ENCODE peak calls at places on chromosomes 11 and 22, in seven cellular contexts. T is H1, A is ovary, N is A549, V is tibial nerve, S is K562, J is sigmoid colon. H is an unnamed sample.

GRCh38 chr11:117424781-117425180 is 97.1 kb downstream of the CEP164 start:
- DNase-seq in A (no peak), T (no peak), N (no peak), V (no peak), S (no peak), J (peak; percentile 33), H (no peak)

GRCh38 chr11:123483465-123483864 is 53.4 kb downstream of the GRAMD1B start:
- DNase-seq in N (no peak), J (no peak), S (no peak), A (no peak), V (no peak), T (no peak), H (no peak)

GRCh38 chr11:125593113-125593761 is 585 bp downstream of the STT3A start:
- DNase-seq in N (peak; percentile 29), S (peak; percentile 41), J (no peak), V (no peak), A (no peak), T (no peak), H (no peak)

GRCh38 chr22:49926916-49927315 is 8.5 kb downstream of the CRELD2 start:
- DNase-seq in N (no peak), J (no peak), T (no peak), S (no peak), V (no peak), A (no peak), H (no peak)

GRCh38 chr11:14336507-14337503 is 22.2 kb downstream of the RRAS2 start:
- DNase-seq in T (no peak), N (peak; percentile 66), V (no peak), S (peak; percentile 29), A (no peak), J (no peak), H (no peak)

GRCh38 chr11:133383689-133384088 is 148.6 kb downstream of the OPCML start:
- DNase-seq in A (no peak), J (no peak), T (no peak), V (no peak), N (no peak), S (no peak), H (no peak)

GRCh38 chr11:72577271-72577681 is 96.9 kb downstream of the PDE2A start:
- DNase-seq in T (no peak), J (peak; percentile 50), A (no peak), N (no peak), S (no peak), V (no peak), H (no peak)

GRCh38 chr11:114889464-114890065 is 211.2 kb downstream of the NXPE2 start:
- DNase-seq in J (no peak), S (no peak), N (no peak), V (no peak), T (no peak), A (no peak), H (no peak)

GRCh38 chr11:64874308-64874707 is 4.1 kb downstream of the EHD1 start:
- DNase-seq in A (no peak), V (no peak), T (no peak), S (no peak), J (no peak), N (no peak), H (no peak)

GRCh38 chr22:20562607-20563463 is 55.4 kb downstream of the MED15 start:
- DNase-seq in N (no peak), A (no peak), J (peak; percentile 38), T (no peak), V (no peak), S (no peak), H (no peak)

GRCh38 chr11:65492637-65493366 is 6.0 kb upstream of the MALAT1 start:
- DNase-seq in T (no peak), J (peak; percentile 97), V (peak; percentile 96), S (peak; percentile 68), A (peak; percentile 89), N (no peak), H (peak; percentile 85)

GRCh38 chr22:40679964-40680818 is 907 bp downstream of the MCHR1 start:
- DNase-seq in V (no peak), S (no peak), A (no peak), T (no peak), N (no peak), J (no peak), H (no peak)

GRCh38 chr11:67503119-67504022 is 1.8 kb downstream of the PITPNM1 start:
- DNase-seq in T (no peak), V (no peak), N (no peak), J (no peak), A (no peak), S (no peak), H (no peak)

GRCh38 chr11:96500440-96500839 is 110.6 kb downstream of the JRKL start:
- DNase-seq in S (no peak), V (no peak), T (no peak), J (no peak), A (no peak), N (no peak), H (no peak)

GRCh38 chr22:46070215-46070721 is 80.1 kb upstream of the PPARA start:
- DNase-seq in A (peak; percentile 85), T (no peak), S (no peak), J (peak; percentile 91), N (no peak), V (peak; percentile 71), H (peak; percentile 75)

GRCh38 chr22:33677536-33677935 is 242.7 kb downstream of the LARGE1 start:
- DNase-seq in S (no peak), T (no peak), V (no peak), A (no peak), N (no peak), J (no peak), H (no peak)

GRCh38 chr11:23973244-23973643 is 523.6 kb upstream of the LUZP2 start:
- DNase-seq in T (no peak), N (no peak), A (no peak), J (no peak), S (no peak), V (no peak), H (no peak)

GRCh38 chr11:132576706-132577105 is 955.6 kb downstream of the OPCML start:
- DNase-seq in T (peak; percentile 10), A (no peak), V (no peak), N (no peak), S (no peak), J (no peak), H (peak; percentile 29)

GRCh38 chr22:46992121-46992731 is 229.8 kb downstream of the TBC1D22A start:
- DNase-seq in T (no peak), N (no peak), A (no peak), S (no peak), V (no peak), J (no peak), H (no peak)

GRCh38 chr11:113874096-113874919 is 1.1 kb downstream of the USP28 start:
- DNase-seq in S (peak; percentile 15), J (no peak), A (no peak), N (peak; percentile 7), T (no peak), V (no peak), H (no peak)

GRCh38 chr11:113876074-113876797 is 864 bp upstream of the USP28 start:
- DNase-seq in J (no peak), V (no peak), T (no peak), N (no peak), S (no peak), A (no peak), H (no peak)

GRCh38 chr11:113876798-113877672 is 1.7 kb upstream of the USP28 start:
- DNase-seq in J (no peak), S (peak; percentile 21), T (no peak), V (no peak), A (no peak), N (no peak), H (no peak)

GRCh38 chr11:113874920-113875413 is 405 bp downstream of the USP28 start:
- DNase-seq in S (no peak), T (no peak), J (no peak), A (no peak), N (peak; percentile 31), V (no peak), H (no peak)

GRCh38 chr11:113875414-113876073 is at the start of gene USP28:
- DNase-seq in S (peak; percentile 98), J (peak; percentile 98), T (peak; percentile 84), N (peak; percentile 91), A (peak; percentile 97), V (peak; percentile 95), H (peak; percentile 97)
- TF ChIP-seq EP300 in S (no peak), J (peak; percentile 28), T (no peak), N (no peak), A (no peak), V (peak; percentile 82), H (no peak)

GRCh38 chr11:109033627-109034340 is 368.9 kb downstream of the DDX10 start:
- DNase-seq in A (no peak), V (no peak), N (no peak), S (no peak), J (no peak), T (no peak), H (no peak)

GRCh38 chr11:109035261-109035660 is 370.4 kb downstream of the DDX10 start:
- DNase-seq in A (no peak), N (no peak), S (no peak), V (no peak), J (no peak), T (no peak), H (no peak)

GRCh38 chr11:109034341-109034696 is 369.4 kb downstream of the DDX10 start:
- DNase-seq in T (no peak), V (no peak), J (no peak), A (no peak), N (no peak), S (no peak), H (no peak)

GRCh38 chr11:109037856-109038780 is 373.2 kb downstream of the DDX10 start:
- DNase-seq in A (no peak), J (no peak), T (no peak), N (no peak), V (no peak), S (no peak), H (no peak)

GRCh38 chr11:109036011-109036410 is 371.1 kb downstream of the DDX10 start:
- DNase-seq in T (peak; percentile 7), J (no peak), A (no peak), N (no peak), S (no peak), V (no peak), H (no peak)
- H3K4me3 ChIP-seq in T (no peak overlapping the region), J (no peak overlapping the region), A (no peak overlapping the region), N (no peak overlapping the region), S (no peak overlapping the region), V (no peak overlapping the region), H (no peak overlapping the region)

GRCh38 chr22:37741312-37741795 is 44.5 kb downstream of the TRIOBP start:
- DNase-seq in A (peak; percentile 97), N (peak; percentile 35), V (peak; percentile 93), S (no peak), J (peak; percentile 99), T (no peak), H (peak; percentile 76)
- TF ChIP-seq EP300 in A (peak; percentile 47), N (no peak), V (peak; percentile 83), S (no peak), J (peak; percentile 94), T (no peak), H (peak; percentile 69)

DNA sequence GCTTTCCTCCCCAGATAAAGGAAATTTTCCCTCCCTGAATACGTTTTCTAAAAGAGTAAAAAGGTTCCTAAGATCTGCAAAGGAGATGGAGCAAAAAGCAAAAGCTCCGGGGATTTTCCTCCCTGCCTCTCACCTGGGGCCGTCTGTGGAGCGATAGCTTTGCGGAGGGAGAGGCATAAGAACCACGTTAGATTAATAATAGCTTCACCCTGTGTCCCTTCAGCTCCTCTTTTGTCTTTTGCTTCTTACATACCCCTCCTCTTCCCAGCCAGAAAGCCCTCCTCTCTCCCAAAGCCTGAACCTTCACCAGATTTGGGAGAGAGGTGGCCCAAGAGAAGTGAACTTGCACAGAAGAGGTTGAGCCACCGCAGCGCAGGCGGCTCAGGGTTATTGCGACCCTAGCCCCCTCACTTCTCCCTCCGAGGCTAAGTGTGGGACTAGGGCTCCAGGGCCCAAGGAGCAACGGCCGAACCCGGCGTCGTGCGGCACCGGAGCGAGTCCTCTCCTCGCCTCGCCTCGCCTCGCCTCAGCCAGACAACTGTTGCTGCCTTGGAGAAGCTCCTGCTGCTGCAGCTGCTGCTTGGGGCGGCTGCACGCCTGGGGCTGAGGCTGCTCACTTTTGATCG is 97.6 kb upstream of the HSD17B12 start:
- DNase-seq in N (no peak), V (no peak), S (no peak), T (no peak), J (no peak), A (no peak), H (no peak)
- H3K4me3 ChIP-seq in N (no peak overlapping the region), V (no peak overlapping the region), S (no peak overlapping the region), T (peak overlapping the region; percentile 26), J (no peak overlapping the region), A (no peak overlapping the region), H (no peak overlapping the region)

H was measured in stomach.